ENCODE peak calls at places on chromosomes 3 and 15, in six cellular contexts. D, W, X, E, U and V are unnamed samples.

GRCh38 chr3:14921034-14921616 is 26.3 kb upstream of the NR2C2 start:
- DNase-seq in X (peak), D (peak), W (peak), E (no peak), U (peak), V (peak)

GRCh38 chr3:192819001-192819569 is 91.7 kb upstream of the FGF12 start:
- DNase-seq in D (no peak), U (no peak), X (peak), E (peak), W (no peak), V (no peak)

GRCh38 chr15:96166223-96167200 is 164.0 kb upstream of the NR2F2 start:
- DNase-seq in E (no peak), D (no peak), U (no peak), X (no peak), W (no peak), V (no peak)

GRCh38 chr3:112437146-112438022 is 61.9 kb downstream of the BTLA start:
- DNase-seq in X (peak), D (peak), U (peak), W (no peak), E (no peak), V (peak)

GRCh38 chr3:197896421-197896820 is 53.6 kb upstream of the RPL35A start:
- DNase-seq in D (no peak), U (no peak), X (no peak), E (no peak), W (peak), V (no peak)

GRCh38 chr3:52291508-52292181 is 4.0 kb downstream of the GLYCTK start:
- DNase-seq in W (peak), X (no peak), D (peak), E (no peak), U (no peak), V (no peak)

GRCh38 chr3:152430223-152431002 is 161.7 kb downstream of the MBNL1 start:
- DNase-seq in U (no peak), X (no peak), W (no peak), E (no peak), D (no peak), V (no peak)

GRCh38 chr3:128001576-128001975 is 50.7 kb upstream of the SEC61A1 start:
- DNase-seq in U (no peak), E (no peak), D (no peak), X (no peak), W (peak), V (no peak)

GRCh38 chr15:49860101-49860500 is 239.3 kb downstream of the DTWD1 start:
- DNase-seq in U (no peak), D (no peak), E (no peak), X (no peak), W (no peak), V (no peak)

GRCh38 chr15:86553116-86553515 is 473.4 kb downstream of the AGBL1 start:
- DNase-seq in W (no peak), E (no peak), D (no peak), U (no peak), X (no peak), V (no peak)

GRCh38 chr3:123317716-123318115 is 116.0 kb downstream of the SEC22A start:
- DNase-seq in W (no peak), E (no peak), D (no peak), X (no peak), U (no peak), V (no peak)

GRCh38 chr3:171526869-171527268 is 66.7 kb upstream of the TNIK start:
- DNase-seq in W (no peak), D (no peak), X (no peak), U (peak), E (no peak), V (no peak)

GRCh38 chr3:15327941-15328340 is 4.4 kb downstream of the SH3BP5 start:
- DNase-seq in X (no peak), W (no peak), U (no peak), E (no peak), D (no peak), V (no peak)

GRCh38 chr3:27219127-27219860 is 149.9 kb downstream of the NEK10 start:
- DNase-seq in X (no peak), E (no peak), W (no peak), U (no peak), D (no peak), V (no peak)

GRCh38 chr3:129470861-129471260 is 30.8 kb downstream of the IFT122 start:
- DNase-seq in E (no peak), U (no peak), W (no peak), X (no peak), D (no peak), V (no peak)

GRCh38 chr15:96070636-96071035 is 259.9 kb upstream of the NR2F2 start:
- DNase-seq in D (no peak), W (no peak), X (no peak), U (no peak), E (no peak), V (no peak)

GRCh38 chr3:170355738-170356595 is 1.5 kb upstream of the SKIL start:
- DNase-seq in E (peak), W (no peak), X (no peak), U (no peak), D (peak), V (no peak)

GRCh38 chr3:158102660-158103085 is 3.5 kb downstream of the SHOX2 start:
- DNase-seq in U (no peak), D (no peak), E (no peak), X (no peak), W (peak), V (no peak)

GRCh38 chr15:94168250-94168649 is 63.1 kb upstream of the MCTP2 start:
- DNase-seq in W (no peak), X (peak), D (peak), U (peak), E (no peak), V (no peak)

GRCh38 chr3:38538773-38539353 is 42.7 kb downstream of the EXOG start:
- DNase-seq in W (no peak), E (no peak), D (no peak), X (no peak), U (no peak), V (no peak)

GRCh38 chr15:67107014-67107812 is 41.8 kb downstream of the SMAD3 start:
- DNase-seq in E (no peak), D (peak), W (no peak), X (peak), U (peak), V (peak)

GRCh38 chr3:168884353-168884903 is 779.1 kb downstream of the MECOM start:
- DNase-seq in X (no peak), E (no peak), W (no peak), U (no peak), D (no peak), V (no peak)

GRCh38 chr15:70095387-70096214 is 2.1 kb downstream of the TLE3 start:
- DNase-seq in W (peak), U (no peak), X (no peak), E (no peak), D (peak), V (no peak)
- TF ChIP-seq SIN3A in W (peak), U (no peak), X (no peak), E (no peak), D (no peak), V (no peak)

GRCh38 chr15:51558421-51558820 is 64.2 kb downstream of the DMXL2 start:
- DNase-seq in E (no peak), D (no peak), X (no peak), U (no peak), W (no peak), V (no peak)
- TF ChIP-seq CTCF in E (no peak), D (no peak), X (no peak), U (no peak), W (no peak), V (no peak)

DNA sequence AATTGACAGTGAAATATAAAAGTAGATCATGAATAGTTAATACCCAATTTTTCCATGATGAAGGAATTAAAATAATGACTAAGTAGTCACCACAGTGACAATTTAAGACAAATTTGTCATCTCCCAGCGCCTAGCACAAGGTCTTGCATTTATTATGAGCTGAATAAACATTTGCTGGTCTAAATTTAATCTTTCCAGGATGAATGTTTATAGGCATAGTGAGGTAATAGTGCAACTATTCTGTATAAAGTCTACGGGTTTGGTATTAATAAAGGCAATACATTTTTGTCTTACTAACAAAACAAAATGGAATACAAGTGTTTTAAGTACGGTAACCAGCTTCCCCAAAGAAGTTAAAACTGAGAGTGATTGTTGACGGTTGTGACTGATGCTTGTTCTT is 209.3 kb downstream of the CD47 start:
- DNase-seq in E (no peak), U (no peak), D (no peak), X (no peak), W (no peak), V (no peak)
- H3K27ac ChIP-seq in E (no peak), U (no peak), D (no peak), X (no peak), W (no peak), V (no peak)

DNA sequence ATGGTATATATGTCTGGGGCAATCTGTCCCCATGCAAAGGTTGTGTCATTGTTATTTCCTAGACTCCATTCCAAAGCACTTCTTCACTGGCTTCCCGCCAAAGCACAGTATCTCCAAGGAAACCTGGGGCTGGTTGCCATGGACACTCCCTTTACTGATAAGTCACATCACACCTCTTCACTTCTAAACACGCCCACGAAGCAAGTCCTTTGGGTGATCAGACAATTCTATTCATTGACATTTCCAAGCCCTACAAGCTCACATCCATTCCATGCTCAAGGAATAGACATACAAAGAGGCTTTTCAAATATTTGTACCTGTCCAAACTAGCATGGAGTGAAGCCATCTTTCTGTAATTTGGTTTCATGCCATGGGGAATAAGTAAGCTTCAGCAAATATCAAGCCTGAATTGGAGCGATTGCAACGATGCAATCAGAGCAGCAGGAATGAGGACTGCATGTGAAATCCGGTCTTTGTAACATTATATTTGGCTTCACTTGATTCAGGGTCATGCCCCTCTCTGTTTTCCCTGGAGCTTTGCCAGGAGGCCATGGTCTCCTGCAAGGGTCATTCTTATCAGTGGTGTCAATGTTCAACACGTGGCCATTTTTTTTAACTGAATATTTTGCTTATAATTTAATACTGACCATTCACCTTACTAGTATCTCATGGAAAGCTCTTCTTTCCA is 201.6 kb upstream of the TMC3 start:
- DNase-seq in X (no peak), U (no peak), E (no peak), D (peak), W (no peak), V (no peak)
- TF ChIP-seq SIN3A in X (no peak), U (no peak), E (no peak), D (no peak), W (no peak), V (no peak)

DNA sequence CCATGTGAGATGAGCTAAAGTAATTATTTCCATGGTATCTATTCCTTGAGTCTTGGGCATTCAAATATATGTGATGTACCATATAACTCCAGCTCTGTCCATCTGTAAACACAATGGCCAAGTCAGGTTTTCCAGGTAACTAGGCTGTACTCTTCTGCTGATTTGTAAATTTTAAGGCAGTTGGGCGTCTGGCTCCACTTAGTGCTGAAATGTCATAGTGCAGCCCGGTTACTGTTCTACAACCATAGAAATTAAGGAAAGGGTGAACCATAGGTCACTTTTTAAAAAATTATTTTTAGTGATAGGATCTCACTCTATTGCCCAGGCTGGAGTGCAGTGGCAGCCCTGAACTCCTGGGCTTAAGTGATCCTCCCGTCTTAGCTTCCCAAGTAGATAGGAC is 44.7 kb upstream of the GOLM2 start:
- DNase-seq in U (no peak), W (no peak), D (no peak), X (peak), E (no peak), V (no peak)
- TF ChIP-seq CTCF in U (no peak), W (peak), D (no peak), X (peak), E (peak), V (peak)

GRCh38 chr15:58336161-58336560 is 95.6 kb upstream of the LIPC start:
- DNase-seq in U (no peak), X (no peak), D (no peak), E (no peak), W (no peak), V (no peak)

GRCh38 chr15:58331903-58332675 is 99.7 kb upstream of the LIPC start:
- DNase-seq in D (peak), W (no peak), E (peak), X (peak), U (peak), V (peak)

GRCh38 chr15:58331562-58331902 is 100.3 kb upstream of the LIPC start:
- DNase-seq in E (no peak), D (no peak), X (no peak), W (no peak), U (peak), V (no peak)

GRCh38 chr15:58332676-58333400 is 99.0 kb upstream of the LIPC start:
- DNase-seq in D (no peak), E (no peak), W (no peak), U (peak), X (no peak), V (peak)

GRCh38 chr15:58334803-58335202 is 97.0 kb upstream of the LIPC start:
- DNase-seq in E (no peak), D (no peak), X (no peak), U (no peak), W (no peak), V (no peak)
- H3K27ac ChIP-seq in E (no peak), D (no peak), X (no peak), U (no peak), W (no peak), V (peak)

GRCh38 chr3:176951586-176952292 is 245.5 kb downstream of the TBL1XR1 start:
- DNase-seq in W (no peak), D (no peak), E (no peak), X (no peak), U (no peak), V (no peak)

GRCh38 chr3:176953106-176954080 is 243.9 kb downstream of the TBL1XR1 start:
- DNase-seq in E (no peak), X (no peak), U (no peak), D (no peak), W (no peak), V (no peak)

GRCh38 chr3:176950743-176951142 is 246.5 kb downstream of the TBL1XR1 start:
- DNase-seq in U (no peak), D (no peak), E (no peak), W (no peak), X (no peak), V (peak)

GRCh38 chr3:176948123-176948522 is 249.2 kb downstream of the TBL1XR1 start:
- DNase-seq in U (no peak), W (no peak), E (no peak), D (no peak), X (no peak), V (no peak)

DNA sequence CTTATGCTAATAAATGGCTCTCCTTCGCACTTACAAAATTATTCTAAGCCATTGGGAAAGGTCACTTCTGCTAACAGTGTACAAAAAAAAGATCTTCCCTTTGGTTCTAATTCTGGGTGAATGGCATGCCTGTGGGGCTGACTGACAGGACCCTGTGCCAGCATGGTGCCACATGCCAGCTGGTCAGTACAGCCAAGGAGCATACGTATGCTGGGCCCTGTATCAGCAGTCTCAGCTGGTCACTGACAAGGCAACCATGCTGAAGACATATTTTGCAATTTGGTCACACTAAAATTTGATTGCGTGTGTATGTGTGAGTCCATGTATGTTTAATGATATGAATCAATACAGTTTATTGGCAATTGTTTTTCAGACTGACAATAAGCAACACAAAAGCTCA is 246.1 kb downstream of the TBL1XR1 start:
- DNase-seq in W (no peak), D (no peak), X (no peak), U (no peak), E (no peak), V (no peak)
- TF ChIP-seq SIN3A in W (no peak), D (no peak), X (no peak), U (no peak), E (no peak), V (no peak)

GRCh38 chr15:78571382-78571781 is 6.1 kb downstream of the CHRNA5 start:
- DNase-seq in D (no peak), U (no peak), X (no peak), W (no peak), E (no peak), V (no peak)

GRCh38 chr15:78565951-78566774 is 843 bp downstream of the CHRNA5 start:
- DNase-seq in E (no peak), X (no peak), D (peak), U (peak), W (peak), V (peak)

GRCh38 chr15:78574944-78575343 is 9.6 kb downstream of the CHRNA5 start:
- DNase-seq in D (no peak), U (no peak), E (no peak), X (no peak), W (no peak), V (no peak)

GRCh38 chr15:78567541-78567940 is 2.2 kb downstream of the CHRNA5 start:
- DNase-seq in X (no peak), E (no peak), U (no peak), D (no peak), W (no peak), V (no peak)

GRCh38 chr15:78570710-78571109 is 5.4 kb downstream of the CHRNA5 start:
- DNase-seq in E (no peak), X (no peak), W (no peak), U (no peak), D (no peak), V (no peak)
- TF ChIP-seq CTCF in E (no peak), X (no peak), W (peak), U (no peak), D (peak), V (peak)

GRCh38 chr15:88631464-88632028 is 7.3 kb upstream of the ISG20 start:
- DNase-seq in D (no peak), U (no peak), E (no peak), X (no peak), W (no peak), V (no peak)

GRCh38 chr15:88629071-88629470 is 7.9 kb downstream of the AEN start:
- DNase-seq in D (no peak), U (no peak), E (no peak), X (no peak), W (no peak), V (no peak)

GRCh38 chr15:88630141-88630721 is 8.6 kb upstream of the ISG20 start:
- DNase-seq in X (no peak), W (no peak), E (no peak), U (no peak), D (no peak), V (no peak)

GRCh38 chr15:88628018-88628673 is 7.0 kb downstream of the AEN start:
- DNase-seq in X (no peak), U (no peak), E (no peak), W (no peak), D (no peak), V (no peak)

GRCh38 chr15:88630798-88631463 is 7.9 kb upstream of the ISG20 start:
- DNase-seq in D (no peak), E (no peak), X (no peak), U (no peak), W (no peak), V (no peak)
- H3K27ac ChIP-seq in D (no peak), E (no peak), X (no peak), U (no peak), W (no peak), V (no peak)

GRCh38 chr15:76060098-76060989 is 559 bp downstream of the TMEM266 start:
- DNase-seq in D (no peak), W (no peak), E (peak), U (no peak), X (no peak), V (no peak)

GRCh38 chr15:76058714-76059319 is 968 bp upstream of the TMEM266 start:
- DNase-seq in E (peak), W (no peak), X (no peak), U (peak), D (peak), V (no peak)

GRCh38 chr15:76061700-76062099 is 1.9 kb downstream of the TMEM266 start:
- DNase-seq in W (no peak), X (no peak), E (no peak), D (no peak), U (no peak), V (no peak)

GRCh38 chr15:76057332-76058000 is 2.3 kb upstream of the TMEM266 start:
- DNase-seq in D (peak), X (no peak), U (peak), E (no peak), W (no peak), V (no peak)

GRCh38 chr15:76059320-76060097 is at the start of gene TMEM266:
- DNase-seq in W (peak), U (no peak), E (no peak), X (no peak), D (peak), V (no peak)
- TF ChIP-seq SIN3A in W (peak), U (no peak), E (no peak), X (no peak), D (no peak), V (no peak)